ENCODE peak calls at places on chromosomes 13 and 19, in seven cellular contexts. One of them, this sample, is unnamed.

GRCh38 chr19:3336680-3337523 is 29.5 kb upstream of the NFIC start:
- DNase-seq in neuronal stem cell: no peak
- DNase-seq in lower lobe of right lung: peak; percentile 95
- DNase-seq in psoas muscle: peak; percentile 85
- DNase-seq in gastrocnemius medialis: peak; percentile 94
- DNase-seq in CD4-positive, CD25-positive, alpha-beta regulatory T cell: no peak
- DNase-seq in mesendoderm: no peak
- DNase-seq in this sample: no peak

GRCh38 chr19:22491746-22492145 is 69.6 kb upstream of the ZNF98 start:
- DNase-seq in neuronal stem cell: no peak
- DNase-seq in lower lobe of right lung: no peak
- DNase-seq in psoas muscle: no peak
- DNase-seq in gastrocnemius medialis: no peak
- DNase-seq in CD4-positive, CD25-positive, alpha-beta regulatory T cell: no peak
- DNase-seq in mesendoderm: no peak
- DNase-seq in this sample: no peak

GRCh38 chr19:44142014-44142523 is 715 bp downstream of the ZNF234 start:
- DNase-seq in neuronal stem cell: no peak
- DNase-seq in lower lobe of right lung: no peak
- DNase-seq in psoas muscle: peak; percentile 14
- DNase-seq in gastrocnemius medialis: no peak
- DNase-seq in CD4-positive, CD25-positive, alpha-beta regulatory T cell: no peak
- DNase-seq in mesendoderm: no peak
- DNase-seq in this sample: no peak

GRCh38 chr19:48568345-48568886 is 16.4 kb downstream of the SULT2B1 start:
- DNase-seq in neuronal stem cell: no peak
- DNase-seq in lower lobe of right lung: peak; percentile 85
- DNase-seq in psoas muscle: peak; percentile 93
- DNase-seq in gastrocnemius medialis: peak; percentile 96
- DNase-seq in CD4-positive, CD25-positive, alpha-beta regulatory T cell: no peak
- DNase-seq in mesendoderm: peak; percentile 88
- DNase-seq in this sample: peak; percentile 93

GRCh38 chr13:23147264-23147663 is 33.5 kb upstream of the SGCG start:
- DNase-seq in neuronal stem cell: no peak
- DNase-seq in lower lobe of right lung: no peak
- DNase-seq in psoas muscle: no peak
- DNase-seq in gastrocnemius medialis: no peak
- DNase-seq in CD4-positive, CD25-positive, alpha-beta regulatory T cell: no peak
- DNase-seq in mesendoderm: no peak
- DNase-seq in this sample: no peak

GRCh38 chr13:102686024-102686423 is 8.8 kb downstream of the METTL21C start:
- DNase-seq in neuronal stem cell: no peak
- DNase-seq in lower lobe of right lung: no peak
- DNase-seq in psoas muscle: no peak
- DNase-seq in gastrocnemius medialis: no peak
- DNase-seq in CD4-positive, CD25-positive, alpha-beta regulatory T cell: no peak
- DNase-seq in mesendoderm: no peak
- DNase-seq in this sample: no peak

GRCh38 chr13:110265682-110266430 is 41.1 kb downstream of the COL4A1 start:
- DNase-seq in neuronal stem cell: no peak
- DNase-seq in lower lobe of right lung: no peak
- DNase-seq in psoas muscle: peak; percentile 47
- DNase-seq in gastrocnemius medialis: peak; percentile 63
- DNase-seq in CD4-positive, CD25-positive, alpha-beta regulatory T cell: no peak
- DNase-seq in mesendoderm: peak; percentile 36
- DNase-seq in this sample: no peak

GRCh38 chr13:113506871-113507388 is 16.4 kb upstream of the DCUN1D2 start:
- DNase-seq in neuronal stem cell: no peak
- DNase-seq in lower lobe of right lung: no peak
- DNase-seq in psoas muscle: no peak
- DNase-seq in gastrocnemius medialis: no peak
- DNase-seq in CD4-positive, CD25-positive, alpha-beta regulatory T cell: no peak
- DNase-seq in mesendoderm: no peak
- DNase-seq in this sample: no peak

GRCh38 chr13:37481005-37481857 is 117.3 kb downstream of the POSTN start:
- DNase-seq in neuronal stem cell: no peak
- DNase-seq in lower lobe of right lung: no peak
- DNase-seq in psoas muscle: no peak
- DNase-seq in gastrocnemius medialis: no peak
- DNase-seq in CD4-positive, CD25-positive, alpha-beta regulatory T cell: no peak
- DNase-seq in mesendoderm: no peak
- DNase-seq in this sample: no peak

GRCh38 chr13:98405107-98405571 is 171.8 kb downstream of the STK24 start:
- DNase-seq in neuronal stem cell: peak; percentile 56
- DNase-seq in lower lobe of right lung: no peak
- DNase-seq in psoas muscle: no peak
- DNase-seq in gastrocnemius medialis: no peak
- DNase-seq in CD4-positive, CD25-positive, alpha-beta regulatory T cell: no peak
- DNase-seq in mesendoderm: peak; percentile 67
- DNase-seq in this sample: no peak

GRCh38 chr19:35755550-35756371 is 1.1 kb downstream of the HSPB6 start:
- DNase-seq in neuronal stem cell: no peak
- DNase-seq in lower lobe of right lung: no peak
- DNase-seq in psoas muscle: peak; percentile 94
- DNase-seq in gastrocnemius medialis: peak; percentile 91
- DNase-seq in CD4-positive, CD25-positive, alpha-beta regulatory T cell: peak; percentile 63
- DNase-seq in mesendoderm: no peak
- DNase-seq in this sample: peak; percentile 61

GRCh38 chr19:55196803-55197202 is 12.5 kb downstream of the PTPRH start:
- DNase-seq in neuronal stem cell: no peak
- DNase-seq in lower lobe of right lung: no peak
- DNase-seq in psoas muscle: no peak
- DNase-seq in gastrocnemius medialis: no peak
- DNase-seq in CD4-positive, CD25-positive, alpha-beta regulatory T cell: no peak
- DNase-seq in mesendoderm: peak; percentile 26
- DNase-seq in this sample: no peak

GRCh38 chr19:43430142-43430710 is 15.5 kb downstream of the TEX101 start:
- DNase-seq in neuronal stem cell: no peak
- DNase-seq in lower lobe of right lung: no peak
- DNase-seq in psoas muscle: no peak
- DNase-seq in gastrocnemius medialis: no peak
- DNase-seq in CD4-positive, CD25-positive, alpha-beta regulatory T cell: no peak
- DNase-seq in mesendoderm: peak; percentile 40
- DNase-seq in this sample: no peak

GRCh38 chr13:106484084-106484754 is 51.2 kb downstream of the EFNB2 start:
- DNase-seq in neuronal stem cell: no peak
- DNase-seq in lower lobe of right lung: no peak
- DNase-seq in psoas muscle: no peak
- DNase-seq in gastrocnemius medialis: no peak
- DNase-seq in CD4-positive, CD25-positive, alpha-beta regulatory T cell: no peak
- DNase-seq in mesendoderm: no peak
- DNase-seq in this sample: no peak

GRCh38 chr13:106486287-106486686 is 49.2 kb downstream of the EFNB2 start:
- DNase-seq in neuronal stem cell: no peak
- DNase-seq in lower lobe of right lung: no peak
- DNase-seq in psoas muscle: no peak
- DNase-seq in gastrocnemius medialis: no peak
- DNase-seq in CD4-positive, CD25-positive, alpha-beta regulatory T cell: no peak
- DNase-seq in mesendoderm: no peak
- DNase-seq in this sample: no peak

GRCh38 chr13:106481919-106482318 is 53.5 kb downstream of the EFNB2 start:
- DNase-seq in neuronal stem cell: no peak
- DNase-seq in lower lobe of right lung: no peak
- DNase-seq in psoas muscle: no peak
- DNase-seq in gastrocnemius medialis: no peak
- DNase-seq in CD4-positive, CD25-positive, alpha-beta regulatory T cell: no peak
- DNase-seq in mesendoderm: no peak
- DNase-seq in this sample: no peak

GRCh38 chr13:106488075-106488474 is 47.4 kb downstream of the EFNB2 start:
- DNase-seq in neuronal stem cell: no peak
- DNase-seq in lower lobe of right lung: no peak
- DNase-seq in psoas muscle: no peak
- DNase-seq in gastrocnemius medialis: no peak
- DNase-seq in CD4-positive, CD25-positive, alpha-beta regulatory T cell: no peak
- DNase-seq in mesendoderm: no peak
- DNase-seq in this sample: no peak

DNA sequence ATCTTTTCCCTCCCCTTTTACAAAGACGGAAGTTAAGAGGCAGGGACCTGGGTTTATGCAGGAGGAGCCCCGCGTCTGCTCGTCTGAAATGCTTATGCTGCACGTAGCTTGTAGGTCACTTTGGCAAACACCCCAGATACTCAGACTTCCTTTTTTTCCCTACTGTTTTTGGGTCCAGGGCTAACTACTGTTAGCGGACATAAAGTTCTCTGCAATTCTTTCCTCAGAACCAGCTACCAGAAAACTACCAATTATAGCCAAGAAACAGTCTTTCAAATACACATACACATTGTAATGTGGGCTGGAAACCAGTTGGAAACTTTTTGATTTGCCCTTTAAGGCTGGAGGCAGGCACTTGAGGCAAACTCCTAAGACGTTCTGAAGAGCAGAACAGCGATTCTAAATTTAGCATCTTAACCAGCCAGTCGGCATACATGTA is 50.7 kb downstream of the EFNB2 start:
- DNase-seq in neuronal stem cell: no peak
- DNase-seq in lower lobe of right lung: no peak
- DNase-seq in psoas muscle: no peak
- DNase-seq in gastrocnemius medialis: no peak
- DNase-seq in CD4-positive, CD25-positive, alpha-beta regulatory T cell: no peak
- DNase-seq in mesendoderm: no peak
- DNase-seq in this sample: no peak
- H3K27ac ChIP-seq in neuronal stem cell: no peak overlapping the region
- H3K27ac ChIP-seq in lower lobe of right lung: peak overlapping the region; percentile 61
- H3K27ac ChIP-seq in psoas muscle: peak overlapping the region; percentile 39
- H3K27ac ChIP-seq in gastrocnemius medialis: peak overlapping the region; percentile 42
- H3K27ac ChIP-seq in CD4-positive, CD25-positive, alpha-beta regulatory T cell: no peak overlapping the region
- H3K27ac ChIP-seq in mesendoderm: no peak overlapping the region
- H3K27ac ChIP-seq in this sample: no peak overlapping the region

GRCh38 chr13:24744247-24744646 is 19.7 kb upstream of the RNF17 start:
- DNase-seq in neuronal stem cell: no peak
- DNase-seq in lower lobe of right lung: no peak
- DNase-seq in psoas muscle: no peak
- DNase-seq in gastrocnemius medialis: no peak
- DNase-seq in CD4-positive, CD25-positive, alpha-beta regulatory T cell: no peak
- DNase-seq in mesendoderm: no peak
- DNase-seq in this sample: no peak

GRCh38 chr13:24747248-24748151 is 16.5 kb upstream of the RNF17 start:
- DNase-seq in neuronal stem cell: peak; percentile 17
- DNase-seq in lower lobe of right lung: no peak
- DNase-seq in psoas muscle: no peak
- DNase-seq in gastrocnemius medialis: no peak
- DNase-seq in CD4-positive, CD25-positive, alpha-beta regulatory T cell: no peak
- DNase-seq in mesendoderm: peak; percentile 36
- DNase-seq in this sample: no peak

GRCh38 chr13:24745516-24745860 is 18.5 kb upstream of the RNF17 start:
- DNase-seq in neuronal stem cell: no peak
- DNase-seq in lower lobe of right lung: no peak
- DNase-seq in psoas muscle: no peak
- DNase-seq in gastrocnemius medialis: no peak
- DNase-seq in CD4-positive, CD25-positive, alpha-beta regulatory T cell: no peak
- DNase-seq in mesendoderm: no peak
- DNase-seq in this sample: no peak

GRCh38 chr13:24746618-24747247 is 17.2 kb upstream of the RNF17 start:
- DNase-seq in neuronal stem cell: peak; percentile 46
- DNase-seq in lower lobe of right lung: no peak
- DNase-seq in psoas muscle: no peak
- DNase-seq in gastrocnemius medialis: no peak
- DNase-seq in CD4-positive, CD25-positive, alpha-beta regulatory T cell: no peak
- DNase-seq in mesendoderm: peak; percentile 61
- DNase-seq in this sample: no peak

DNA sequence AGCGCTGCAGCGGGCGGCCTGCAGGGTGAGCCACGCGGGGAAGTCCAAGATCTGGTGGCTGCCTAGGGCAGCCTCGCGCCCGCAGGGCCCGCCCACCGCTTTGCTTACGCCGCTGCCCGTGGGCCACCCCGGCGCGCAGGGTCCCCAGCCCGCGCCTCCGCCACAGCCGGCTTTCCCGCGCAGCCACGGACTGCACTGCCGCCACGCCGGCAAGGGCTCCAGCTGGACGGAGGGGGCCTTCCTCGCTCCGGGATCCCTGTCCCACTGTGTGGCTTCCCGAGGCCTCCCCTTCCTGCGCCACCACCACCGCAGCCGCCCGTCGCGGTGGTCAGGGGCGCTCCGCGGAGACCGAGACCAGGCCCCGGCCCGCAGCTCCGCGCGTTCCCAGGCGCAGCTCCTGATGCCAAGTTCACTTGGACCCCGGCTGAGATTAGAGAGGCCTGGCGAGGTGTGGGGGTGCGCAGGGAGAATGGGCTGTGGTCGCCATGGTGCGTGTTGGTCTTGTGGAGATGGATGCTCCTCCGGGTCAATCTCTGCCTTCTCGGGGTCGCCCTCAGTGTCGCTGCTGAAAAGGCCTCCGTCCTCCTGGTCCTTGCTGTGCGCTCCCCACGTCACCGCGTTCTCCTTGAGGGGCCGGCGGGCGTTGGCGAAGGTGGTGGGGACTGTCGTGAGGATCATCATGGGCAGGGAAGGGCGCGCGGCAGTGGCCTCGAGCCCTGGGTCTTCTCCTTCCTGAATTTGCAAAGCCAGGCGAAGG is 17.9 kb upstream of the RNF17 start:
- DNase-seq in neuronal stem cell: peak; percentile 24
- DNase-seq in lower lobe of right lung: no peak
- DNase-seq in psoas muscle: no peak
- DNase-seq in gastrocnemius medialis: no peak
- DNase-seq in CD4-positive, CD25-positive, alpha-beta regulatory T cell: no peak
- DNase-seq in mesendoderm: peak; percentile 11
- DNase-seq in this sample: no peak
- H3K27me3 ChIP-seq in neuronal stem cell: peaks cover 59% of the 10 kb centered on the region
- H3K27me3 ChIP-seq in lower lobe of right lung: peaks cover 55% of the 10 kb centered on the region
- H3K27me3 ChIP-seq in psoas muscle: peaks cover 10% of the 10 kb centered on the region
- H3K27me3 ChIP-seq in gastrocnemius medialis: peaks cover 20% of the 10 kb centered on the region
- H3K27me3 ChIP-seq in CD4-positive, CD25-positive, alpha-beta regulatory T cell: peaks cover 5% of the 10 kb centered on the region
- H3K27me3 ChIP-seq in mesendoderm: peaks cover 6% of the 10 kb centered on the region
- H3K27me3 ChIP-seq in this sample: peaks cover 4% of the 10 kb centered on the region

GRCh38 chr19:38359242-38360021 is 14.9 kb upstream of the PSMD8 start:
- DNase-seq in neuronal stem cell: no peak
- DNase-seq in lower lobe of right lung: no peak
- DNase-seq in psoas muscle: no peak
- DNase-seq in gastrocnemius medialis: no peak
- DNase-seq in CD4-positive, CD25-positive, alpha-beta regulatory T cell: no peak
- DNase-seq in mesendoderm: no peak
- DNase-seq in this sample: peak; percentile 26

GRCh38 chr19:38360351-38360750 is 14.0 kb upstream of the PSMD8 start:
- DNase-seq in neuronal stem cell: no peak
- DNase-seq in lower lobe of right lung: no peak
- DNase-seq in psoas muscle: no peak
- DNase-seq in gastrocnemius medialis: no peak
- DNase-seq in CD4-positive, CD25-positive, alpha-beta regulatory T cell: no peak
- DNase-seq in mesendoderm: no peak
- DNase-seq in this sample: no peak

GRCh38 chr19:38362076-38362945 is 12.1 kb upstream of the PSMD8 start:
- DNase-seq in neuronal stem cell: peak; percentile 77
- DNase-seq in lower lobe of right lung: peak; percentile 95
- DNase-seq in psoas muscle: peak; percentile 83
- DNase-seq in gastrocnemius medialis: peak; percentile 41
- DNase-seq in CD4-positive, CD25-positive, alpha-beta regulatory T cell: peak; percentile 29
- DNase-seq in mesendoderm: peak; percentile 91
- DNase-seq in this sample: peak; percentile 91

GRCh38 chr19:38360839-38361631 is 13.3 kb upstream of the PSMD8 start:
- DNase-seq in neuronal stem cell: no peak
- DNase-seq in lower lobe of right lung: no peak
- DNase-seq in psoas muscle: no peak
- DNase-seq in gastrocnemius medialis: no peak
- DNase-seq in CD4-positive, CD25-positive, alpha-beta regulatory T cell: no peak
- DNase-seq in mesendoderm: no peak
- DNase-seq in this sample: no peak

GRCh38 chr19:38361633-38362075 is 12.7 kb upstream of the PSMD8 start:
- DNase-seq in neuronal stem cell: peak; percentile 88
- DNase-seq in lower lobe of right lung: peak; percentile 87
- DNase-seq in psoas muscle: peak; percentile 68
- DNase-seq in gastrocnemius medialis: peak; percentile 34
- DNase-seq in CD4-positive, CD25-positive, alpha-beta regulatory T cell: peak; percentile 34
- DNase-seq in mesendoderm: peak; percentile 95
- DNase-seq in this sample: peak; percentile 93
- H3K27ac ChIP-seq in neuronal stem cell: no peak overlapping the region
- H3K27ac ChIP-seq in lower lobe of right lung: no peak overlapping the region
- H3K27ac ChIP-seq in psoas muscle: no peak overlapping the region
- H3K27ac ChIP-seq in gastrocnemius medialis: no peak overlapping the region
- H3K27ac ChIP-seq in CD4-positive, CD25-positive, alpha-beta regulatory T cell: no peak overlapping the region
- H3K27ac ChIP-seq in mesendoderm: peak overlapping the region; percentile 12
- H3K27ac ChIP-seq in this sample: peak overlapping the region; percentile 51

GRCh38 chr19:411723-412355 is 2.9 kb upstream of the C2CD4C start:
- DNase-seq in neuronal stem cell: no peak
- DNase-seq in lower lobe of right lung: no peak
- DNase-seq in psoas muscle: no peak
- DNase-seq in gastrocnemius medialis: no peak
- DNase-seq in CD4-positive, CD25-positive, alpha-beta regulatory T cell: no peak
- DNase-seq in mesendoderm: no peak
- DNase-seq in this sample: no peak
- H3K27me3 ChIP-seq in neuronal stem cell: peaks cover 5% of the 10 kb centered on the region
- H3K27me3 ChIP-seq in lower lobe of right lung: peaks cover 36% of the 10 kb centered on the region
- H3K27me3 ChIP-seq in psoas muscle: peaks cover 21% of the 10 kb centered on the region
- H3K27me3 ChIP-seq in gastrocnemius medialis: peaks cover 46% of the 10 kb centered on the region
- H3K27me3 ChIP-seq in CD4-positive, CD25-positive, alpha-beta regulatory T cell: no peaks in the 10 kb centered on the region
- H3K27me3 ChIP-seq in mesendoderm: peaks cover 4% of the 10 kb centered on the region
- H3K27me3 ChIP-seq in this sample: peaks cover 13% of the 10 kb centered on the region

This sample was measured in RWPE2.